ENCODE peak calls at places on chromosomes 5 and 9, in five cellular contexts. V is esophagus muscularis mucosa; L is naive thymus-derived CD4-positive, alpha-beta T cell; H is BE2C; Q is adrenal gland. S is an unnamed sample.
A peak's percentile ranks its signal among the peaks of the same experiment; 100 is the strongest.

GRCh38 chr5:132547269-132547668 is 3.9 kb upstream of the IL5 start:
- DNase-seq in V (no peak), Q (no peak), H (no peak), L (no peak), S (no peak)

GRCh38 chr5:178940569-178941360 is at the start of gene ZNF454:
- DNase-seq in Q (peak; percentile 73), L (no peak), H (peak; percentile 89), V (peak; percentile 96), S (no peak)

GRCh38 chr5:116249648-116250047 is 164.8 kb downstream of the COMMD10 start:
- DNase-seq in H (no peak), V (no peak), Q (no peak), L (no peak), S (no peak)

GRCh38 chr5:169970911-169971436 is 9.3 kb downstream of the INSYN2B start:
- DNase-seq in Q (peak; percentile 49), H (no peak), V (no peak), L (no peak), S (no peak)

GRCh38 chr5:61894046-61894445 is 412.0 kb upstream of the KIF2A start:
- DNase-seq in V (no peak), Q (no peak), L (no peak), H (no peak), S (no peak)

GRCh38 chr9:108743901-108744371 is 111.8 kb downstream of the ACTL7B start:
- DNase-seq in L (no peak), H (no peak), V (no peak), Q (no peak), S (no peak)

GRCh38 chr9:27303219-27303618 is 6.3 kb upstream of the EQTN start:
- DNase-seq in H (peak; percentile 28), Q (peak; percentile 46), V (no peak), L (no peak), S (no peak)

GRCh38 chr5:37370550-37370863 is 399 bp downstream of the NUP155 start:
- DNase-seq in H (no peak), L (no peak), Q (no peak), V (no peak), S (peak; percentile 1)

GRCh38 chr9:489198-490197 is 274.8 kb downstream of the DOCK8 start:
- DNase-seq in Q (no peak), V (no peak), L (no peak), H (no peak), S (no peak)

GRCh38 chr5:119019431-119020348 is 31.3 kb upstream of the DTWD2 start:
- DNase-seq in Q (peak; percentile 32), H (no peak), L (no peak), V (no peak), S (no peak)

GRCh38 chr9:29211003-29211584 is 1637.8 kb upstream of the C9orf72 start:
- DNase-seq in V (no peak), Q (no peak), H (no peak), L (no peak), S (no peak)

GRCh38 chr5:109700516-109701174 is 10.9 kb downstream of the MAN2A1 start:
- DNase-seq in H (no peak), L (no peak), Q (no peak), V (no peak), S (no peak)

GRCh38 chr9:89471390-89471789 is 26.5 kb downstream of the SEMA4D start:
- DNase-seq in H (no peak), L (no peak), Q (no peak), V (no peak), S (no peak)

GRCh38 chr5:136030956-136031611 is 2.3 kb downstream of the TGFBI start:
- DNase-seq in Q (no peak), L (no peak), V (no peak), H (no peak), S (no peak)

GRCh38 chr9:79989079-79989478 is 417.3 kb downstream of the TLE4 start:
- DNase-seq in Q (no peak), H (no peak), V (no peak), L (no peak), S (no peak)

GRCh38 chr5:179623906-179624741 is 653 bp upstream of the HNRNPH1 start:
- DNase-seq in Q (peak; percentile 61), V (no peak), H (no peak), L (no peak), S (peak; percentile 31)

GRCh38 chr9:18689881-18690280 is 215.9 kb downstream of the ADAMTSL1 start:
- DNase-seq in H (no peak), V (no peak), L (no peak), Q (no peak), S (no peak)

GRCh38 chr9:36878986-36879982 is 154.8 kb downstream of the PAX5 start:
- DNase-seq in L (no peak), Q (no peak), H (no peak), V (no peak), S (no peak)

DNA sequence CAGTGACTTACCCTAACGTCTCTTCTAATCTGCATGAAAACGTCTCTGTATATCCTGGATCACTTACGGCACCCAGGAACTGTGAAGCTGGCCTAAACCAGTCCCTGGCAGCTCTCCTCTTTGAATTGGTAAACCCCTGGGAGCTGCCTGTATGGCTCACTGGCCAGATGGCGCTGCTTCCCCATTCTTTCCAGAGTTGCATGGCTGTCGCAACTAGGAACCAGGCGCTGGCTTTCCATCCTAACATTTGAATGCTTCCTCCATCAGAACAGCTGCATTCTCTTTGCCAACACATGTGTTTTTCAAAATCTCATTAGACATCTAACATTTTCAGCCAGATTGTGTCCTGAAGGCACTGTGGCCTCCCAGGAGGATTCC is 8.0 kb upstream of the PCA3 start:
- DNase-seq in V (peak; percentile 91), H (peak; percentile 89), L (no peak), Q (peak; percentile 19), S (no peak)
- H3K4me1 ChIP-seq in V (no peaks in the 10 kb centered on the region), H (peaks cover 17% of the 10 kb centered on the region), L (no peaks in the 10 kb centered on the region), Q (no peaks in the 10 kb centered on the region), S (no peaks in the 10 kb centered on the region)

GRCh38 chr9:121890746-121891145 is 202.4 kb downstream of the TTLL11 start:
- DNase-seq in H (no peak), L (no peak), V (no peak), Q (no peak), S (no peak)

GRCh38 chr9:121889990-121890563 is 203.0 kb downstream of the TTLL11 start:
- DNase-seq in L (no peak), V (no peak), H (no peak), Q (no peak), S (no peak)

GRCh38 chr9:121886759-121887485 is 206.2 kb downstream of the TTLL11 start:
- DNase-seq in Q (no peak), H (no peak), V (no peak), L (no peak), S (no peak)

GRCh38 chr9:121887553-121888437 is 205.3 kb downstream of the TTLL11 start:
- DNase-seq in Q (no peak), V (no peak), L (no peak), H (peak; percentile 27), S (no peak)

GRCh38 chr9:121888438-121888775 is 204.7 kb downstream of the TTLL11 start:
- DNase-seq in Q (peak; percentile 88), L (no peak), H (no peak), V (no peak), S (no peak)
- H3K4me1 ChIP-seq in Q (peaks cover 32% of the 10 kb centered on the region), L (no peaks in the 10 kb centered on the region), H (peaks cover 12% of the 10 kb centered on the region), V (peaks cover 3% of the 10 kb centered on the region), S (no peaks in the 10 kb centered on the region)

GRCh38 chr5:83072946-83073345 is 4.2 kb downstream of the TMEM167A start:
- DNase-seq in H (no peak), Q (peak; percentile 48), V (no peak), L (no peak), S (no peak)

GRCh38 chr5:83071286-83071685 is 5.9 kb downstream of the TMEM167A start:
- DNase-seq in H (no peak), Q (no peak), L (no peak), V (no peak), S (no peak)

GRCh38 chr5:83066548-83067110 is 10.6 kb downstream of the TMEM167A start:
- DNase-seq in H (no peak), L (no peak), Q (no peak), V (no peak), S (no peak)

GRCh38 chr5:83069406-83069805 is 7.8 kb downstream of the TMEM167A start:
- DNase-seq in Q (no peak), H (no peak), L (no peak), V (no peak), S (no peak)
- H3K4me1 ChIP-seq in Q (peaks cover 75% of the 10 kb centered on the region), H (peaks cover 2% of the 10 kb centered on the region), L (peaks cover 11% of the 10 kb centered on the region), V (peaks cover 12% of the 10 kb centered on the region), S (peaks cover 28% of the 10 kb centered on the region)

GRCh38 chr9:93231121-93231694 is 47.3 kb downstream of the WNK2 start:
- DNase-seq in Q (peak; percentile 26), L (no peak), H (peak; percentile 63), V (no peak), S (no peak)

GRCh38 chr9:93230601-93231000 is 46.7 kb downstream of the WNK2 start:
- DNase-seq in V (no peak), L (no peak), Q (no peak), H (no peak), S (no peak)

GRCh38 chr9:93233033-93233432 is 49.1 kb downstream of the WNK2 start:
- DNase-seq in L (no peak), Q (no peak), V (no peak), H (no peak), S (no peak)

GRCh38 chr9:93231716-93232115 is 47.8 kb downstream of the WNK2 start:
- DNase-seq in V (no peak), L (no peak), H (no peak), Q (no peak), S (no peak)

GRCh38 chr9:93232388-93232965 is 48.5 kb downstream of the WNK2 start:
- DNase-seq in Q (no peak), L (no peak), V (no peak), H (no peak), S (no peak)
- H3K4me1 ChIP-seq in Q (no peaks in the 10 kb centered on the region), L (no peaks in the 10 kb centered on the region), V (peaks cover 38% of the 10 kb centered on the region), H (no peaks in the 10 kb centered on the region), S (peaks cover 11% of the 10 kb centered on the region)

DNA sequence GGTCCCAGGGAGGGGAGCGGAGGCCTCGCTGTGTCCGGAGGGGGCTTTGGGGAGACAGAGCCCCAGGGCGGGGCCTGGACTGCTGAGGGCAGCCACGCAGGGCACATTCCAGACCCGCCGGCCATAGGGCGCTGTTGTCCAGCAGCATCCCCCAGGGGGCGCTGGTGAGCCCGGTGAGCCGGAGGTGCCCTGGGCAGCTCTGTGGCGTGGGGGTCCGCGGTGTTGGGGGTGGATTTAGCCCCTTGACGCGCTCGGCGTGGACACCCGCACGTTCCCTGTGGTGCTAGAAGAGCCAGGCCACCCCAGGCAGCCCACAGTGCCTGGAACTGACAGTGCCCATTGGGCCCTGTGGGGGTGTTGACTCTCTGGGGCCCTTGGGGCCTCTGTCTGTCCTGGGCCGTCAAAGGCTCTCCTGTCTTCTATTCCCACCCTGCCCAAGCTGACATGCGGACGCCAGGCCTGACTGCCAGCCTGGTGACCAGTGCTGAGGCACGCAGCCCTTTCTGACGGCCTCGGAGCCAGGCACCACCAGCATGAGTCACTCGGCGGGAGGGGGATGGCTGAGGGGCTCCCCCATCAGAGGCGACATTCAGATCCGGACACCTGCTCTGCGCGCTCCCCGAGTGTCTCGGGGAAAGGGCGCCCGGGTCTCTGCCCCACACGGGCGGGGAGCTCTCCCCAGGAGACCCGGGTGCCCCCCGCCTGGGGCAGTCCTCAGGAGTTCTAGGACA is 23.9 kb downstream of the TPPP start:
- DNase-seq in L (no peak), V (no peak), H (peak; percentile 59), Q (peak; percentile 25), S (peak; percentile 40)
- H3K4me1 ChIP-seq in L (peaks cover 17% of the 10 kb centered on the region), V (peaks cover 36% of the 10 kb centered on the region), H (peaks cover 21% of the 10 kb centered on the region), Q (peaks cover 26% of the 10 kb centered on the region), S (peaks cover 23% of the 10 kb centered on the region)

S was measured in CD8-positive, alpha-beta memory T cell.